ENCODE peak calls at places on chromosome 2, in five cellular contexts. R is G401, H is right atrium auricular region, M is T-helper 9 cell, W is T follicular helper cell. Q is an unnamed sample.
A peak's percentile ranks its signal among the peaks of the same experiment; 100 is the strongest.

GRCh38 chr2:63790913-63791312 is 50.8 kb upstream of the UGP2 start:
- DNase-seq in R (no peak), H (no peak), M (no peak), W (no peak), Q (no peak)

GRCh38 chr2:128797937-128798336 is 479.3 kb upstream of the HS6ST1 start:
- DNase-seq in R (no peak), H (no peak), M (no peak), W (no peak), Q (no peak)

GRCh38 chr2:203549406-203549805 is 14.3 kb upstream of the RAPH1 start:
- DNase-seq in R (no peak), H (no peak), M (no peak), W (no peak), Q (no peak)

GRCh38 chr2:54285451-54285850 is 29.4 kb upstream of the TSPYL6 start:
- DNase-seq in R (no peak), H (no peak), M (no peak), W (no peak), Q (no peak)

GRCh38 chr2:125444106-125444505 is 1211.9 kb upstream of the GYPC start:
- DNase-seq in R (no peak), H (no peak), M (no peak), W (no peak), Q (no peak)

GRCh38 chr2:223262946-223263345 is 211.0 kb downstream of the KCNE4 start:
- DNase-seq in R (no peak), H (no peak), M (no peak), W (no peak), Q (no peak)

GRCh38 chr2:157838442-157839161 is 37.5 kb downstream of the ACVR1 start:
- DNase-seq in R (no peak), H (peak; percentile 68), M (no peak), W (no peak), Q (no peak)

GRCh38 chr2:119119076-119119710 is 39.4 kb downstream of the C1QL2 start:
- DNase-seq in R (no peak), H (no peak), M (no peak), W (no peak), Q (no peak)

GRCh38 chr2:216391401-216391800 is 19.1 kb upstream of the MARCHF4 start:
- DNase-seq in R (no peak), H (no peak), M (no peak), W (no peak), Q (no peak)

GRCh38 chr2:215878476-215879063 is 134.8 kb downstream of the MREG start:
- DNase-seq in R (no peak), H (no peak), M (no peak), W (no peak), Q (no peak)

GRCh38 chr2:71704688-71705087 is 251.3 kb downstream of the DYSF start:
- DNase-seq in R (no peak), H (no peak), M (no peak), W (no peak), Q (no peak)

GRCh38 chr2:174263989-174264388 is 15.7 kb upstream of the OLA1 start:
- DNase-seq in R (no peak), H (no peak), M (no peak), W (no peak), Q (no peak)

GRCh38 chr2:121162893-121163292 is 122.1 kb downstream of the TFCP2L1 start:
- DNase-seq in R (no peak), H (no peak), M (no peak), W (no peak), Q (no peak)

GRCh38 chr2:170689481-170689880 is 25.7 kb upstream of the SP5 start:
- DNase-seq in R (no peak), H (no peak), M (no peak), W (no peak), Q (no peak)